ENCODE peak calls at places on chromosomes 1 and 21, in ten cellular contexts. U is progenitor cell of endocrine pancreas; P is NCI-H1048; I is NCI-H460; D is hepatic stellate cell; R is ascending aorta; H is C1 segment of cervical spinal cord; X is frontal cortex; E is naive thymus-derived CD4-positive, alpha-beta T cell; F is stimulated activated CD4-positive, alpha-beta T cell treated with anti-CD3 and anti-CD28 coated beads, Interleukin-4, amount 100 ng/mL, for 4 hours. Z is an unnamed sample.

GRCh38 chr1:17890056-17890814 is 135.1 kb downstream of the ACTL8 start:
- DNase-seq in U (no peak), P (no peak), I (no peak), D (no peak), R (no peak), H (no peak), X (no peak), E (no peak), F (no peak), Z (no peak)

GRCh38 chr1:161367684-161368398 is at the start of gene CFAP126:
- DNase-seq in U (no peak), P (no peak), I (peak), D (peak), R (peak), H (peak), X (peak), E (peak), F (peak), Z (peak)

GRCh38 chr1:150999051-150999674 is 7.5 kb downstream of the MINDY1 start:
- DNase-seq in U (no peak), P (no peak), I (no peak), D (peak), R (no peak), H (peak), X (no peak), E (no peak), F (peak), Z (no peak)

GRCh38 chr1:104098837-104099236 is 349.1 kb downstream of the AMY1C start:
- DNase-seq in U (no peak), P (no peak), I (no peak), D (no peak), R (no peak), H (no peak), X (no peak), E (no peak), F (no peak), Z (no peak)

GRCh38 chr1:35243681-35244080 is 24.8 kb upstream of the ZMYM4 start:
- DNase-seq in U (no peak), P (no peak), I (no peak), D (no peak), R (no peak), H (no peak), X (no peak), E (no peak), F (no peak), Z (no peak)

GRCh38 chr1:206802401-206802800 is 30.1 kb upstream of the IL10 start:
- DNase-seq in U (no peak), P (no peak), I (no peak), D (no peak), R (no peak), H (no peak), X (no peak), E (no peak), F (no peak), Z (no peak)

GRCh38 chr1:239765163-239765562 is 326.5 kb upstream of the FMN2 start:
- DNase-seq in U (no peak), P (no peak), I (no peak), D (no peak), R (no peak), H (no peak), X (no peak), E (no peak), F (no peak), Z (no peak)

GRCh38 chr21:26965567-26966359 is 1.1 kb downstream of the ADAMTS5 start:
- DNase-seq in U (peak), P (no peak), I (no peak), D (peak), R (peak), H (no peak), X (peak), E (no peak), F (no peak), Z (peak)

GRCh38 chr21:37365657-37366487 is 701 bp upstream of the DYRK1A start:
- DNase-seq in U (peak), P (no peak), I (peak), D (peak), R (peak), H (peak), X (peak), E (peak), F (peak), Z (peak)

GRCh38 chr1:226657788-226658537 is 81.1 kb downstream of the ITPKB start:
- DNase-seq in U (no peak), P (no peak), I (no peak), D (no peak), R (no peak), H (peak), X (no peak), E (no peak), F (no peak), Z (no peak)

GRCh38 chr1:38029081-38029681 is 16.6 kb downstream of the UTP11 start:
- DNase-seq in U (no peak), P (no peak), I (no peak), D (no peak), R (no peak), H (no peak), X (no peak), E (no peak), F (no peak), Z (no peak)